ENCODE peak calls at places on chromosome 12, in five cellular contexts. T is H1, X is HCT116, B is A549, I is endothelial cell of umbilical vein. U is an unnamed sample.

GRCh38 chr12:111764120-111764821 is 2.5 kb upstream of the ALDH2 start:
- DNase-seq in T (no peak), X (no peak), B (no peak), I (no peak), U (no peak)

GRCh38 chr12:108989381-108989780 is 31.5 kb downstream of the SVOP start:
- DNase-seq in T (no peak), X (no peak), B (no peak), I (no peak), U (no peak)

GRCh38 chr12:68420225-68421008 is 88.3 kb upstream of the MDM1 start:
- DNase-seq in T (no peak), X (no peak), B (no peak), I (peak; percentile 19), U (no peak)

GRCh38 chr12:29103539-29103974 is 45.5 kb upstream of the FAR2 start:
- DNase-seq in T (no peak), X (no peak), B (no peak), I (no peak), U (no peak)

GRCh38 chr12:110765144-110765543 is 22.5 kb upstream of the PPP1CC start:
- DNase-seq in T (no peak), X (no peak), B (no peak), I (no peak), U (no peak)

GRCh38 chr12:6124411-6125151 is at the start of gene VWF:
- DNase-seq in T (no peak), X (no peak), B (no peak), I (peak; percentile 90), U (no peak)

GRCh38 chr12:42716521-42716920 is 127.0 kb upstream of the PRICKLE1 start:
- DNase-seq in T (no peak), X (no peak), B (no peak), I (peak; percentile 89), U (no peak)

GRCh38 chr12:42463671-42464070 is 125.9 kb downstream of the PRICKLE1 start:
- DNase-seq in T (no peak), X (no peak), B (no peak), I (no peak), U (no peak)

GRCh38 chr12:31226639-31227038 is 99.3 kb downstream of the SINHCAF start:
- DNase-seq in T (no peak), X (no peak), B (no peak), I (no peak), U (no peak)

GRCh38 chr12:3489057-3489456 is 1.9 kb upstream of the PRMT8 start:
- DNase-seq in T (no peak), X (no peak), B (no peak), I (no peak), U (no peak)

GRCh38 chr12:75672212-75672611 is 160.8 kb upstream of the KRR1 start:
- DNase-seq in T (no peak), X (no peak), B (no peak), I (no peak), U (no peak)

GRCh38 chr12:114448618-114448933 is 42.6 kb upstream of the TBX5 start:
- DNase-seq in T (peak; percentile 64), X (no peak), B (no peak), I (no peak), U (no peak)

GRCh38 chr12:95205685-95206084 is 11.6 kb downstream of the FGD6 start:
- DNase-seq in T (no peak), X (no peak), B (peak; percentile 83), I (peak; percentile 84), U (no peak)

GRCh38 chr12:39145175-39145999 is 240.0 kb upstream of the CPNE8 start:
- DNase-seq in T (peak; percentile 91), X (no peak), B (peak; percentile 77), I (no peak), U (no peak)

GRCh38 chr12:450438-450837 is 9.3 kb upstream of the B4GALNT3 start:
- DNase-seq in T (no peak), X (no peak), B (no peak), I (no peak), U (no peak)

GRCh38 chr12:117857632-117858274 is 111.0 kb downstream of the KSR2 start:
- DNase-seq in T (peak; percentile 87), X (no peak), B (peak; percentile 79), I (peak; percentile 58), U (peak; percentile 35)

GRCh38 chr12:131775124-131775903 is 52.9 kb upstream of the MMP17 start:
- DNase-seq in T (no peak), X (no peak), B (no peak), I (no peak), U (no peak)

GRCh38 chr12:115405471-115405860 is 721.5 kb upstream of the TBX3 start:
- DNase-seq in T (no peak), X (no peak), B (no peak), I (no peak), U (no peak)

GRCh38 chr12:72288436-72288835 is 16.3 kb downstream of the TRHDE start:
- DNase-seq in T (no peak), X (no peak), B (no peak), I (no peak), U (no peak)

GRCh38 chr12:68364893-68365725 is 32.9 kb upstream of the MDM1 start:
- DNase-seq in T (peak; percentile 80), X (peak; percentile 57), B (peak; percentile 96), I (peak; percentile 90), U (peak; percentile 72)

GRCh38 chr12:111438501-111438900 is 32.8 kb downstream of the SH2B3 start:
- DNase-seq in T (no peak), X (no peak), B (no peak), I (peak; percentile 67), U (no peak)

DNA sequence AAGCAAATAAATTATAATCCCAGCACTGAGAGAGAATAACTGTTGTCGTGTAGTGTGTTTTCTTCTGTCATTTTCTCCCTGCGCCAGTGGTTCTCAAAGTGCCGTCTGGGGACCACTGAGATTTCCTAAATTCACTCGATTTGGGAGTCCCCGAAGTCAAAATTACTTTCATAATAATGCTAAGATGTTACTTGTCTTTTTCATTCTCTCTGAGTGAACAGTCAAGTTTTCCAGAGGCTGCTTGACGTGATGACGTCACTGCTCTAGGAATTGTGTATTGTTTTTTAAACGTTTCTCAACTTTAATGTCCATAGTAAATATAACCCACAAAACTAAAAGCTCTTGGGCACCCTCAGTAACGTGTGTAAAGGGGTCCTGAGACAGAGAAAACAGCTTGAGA is 796 bp upstream of the POP5 start:
- DNase-seq in T (no peak), X (no peak), B (no peak), I (peak; percentile 38), U (no peak)
- H3K4me3 ChIP-seq in T (peak overlapping the region; percentile 87), X (peak overlapping the region; percentile 82), B (peak overlapping the region; percentile 82), I (peak overlapping the region; percentile 98), U (peak overlapping the region; percentile 91)

DNA sequence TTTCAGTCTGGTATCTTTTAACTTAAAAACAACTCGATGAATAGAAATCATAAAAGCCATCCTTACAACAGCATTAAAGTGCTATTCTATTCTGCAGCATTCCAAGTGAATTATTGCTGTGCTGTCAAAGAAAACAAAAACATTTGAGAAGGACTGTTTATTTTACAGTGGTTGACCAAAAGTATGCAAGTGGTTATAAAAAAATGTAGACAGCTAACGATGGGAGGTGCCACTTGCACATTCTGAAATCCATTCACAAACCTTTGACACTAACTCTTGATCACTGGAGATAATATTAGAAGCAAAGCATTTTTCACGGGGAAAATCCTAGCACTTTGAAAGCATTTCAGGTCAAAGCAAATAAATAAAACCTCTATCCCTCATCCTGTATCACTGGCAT is 55.6 kb downstream of the HMGA2 start:
- DNase-seq in T (no peak), X (no peak), B (no peak), I (peak; percentile 54), U (no peak)
- TF ChIP-seq MAX in T (no peak), X (no peak), B (no peak), I (no peak), U (no peak)

DNA sequence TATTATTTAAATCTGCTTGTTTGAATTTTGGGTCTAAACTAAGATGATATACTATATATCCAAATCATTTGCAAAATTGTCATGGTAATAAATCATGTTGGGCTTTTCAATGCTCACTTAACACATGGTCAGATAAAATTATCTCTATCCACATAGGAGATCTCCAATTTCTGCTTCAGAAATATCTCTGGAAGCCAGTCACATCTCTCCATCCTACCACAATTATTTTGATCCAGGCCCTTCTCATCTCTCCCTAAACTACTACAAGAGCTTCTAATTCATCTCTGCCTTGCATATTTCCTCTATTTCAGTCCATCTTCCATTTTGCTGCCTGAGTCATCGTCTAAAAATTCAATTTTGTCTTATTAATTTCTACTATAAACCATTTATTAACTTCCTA is 3.8 kb downstream of the DCN start:
- DNase-seq in T (no peak), X (no peak), B (no peak), I (no peak), U (no peak)
- H3K4me3 ChIP-seq in T (no peak overlapping the region), X (no peak overlapping the region), B (no peak overlapping the region), I (no peak overlapping the region), U (no peak overlapping the region)

GRCh38 chr12:49088932-49089330 is 5.7 kb downstream of the DHH start:
- DNase-seq in T (peak; percentile 47), X (no peak), B (no peak), I (no peak), U (no peak)
- TF ChIP-seq MAX in T (no peak), X (no peak), B (no peak), I (no peak), U (no peak)

GRCh38 chr12:92039048-92039447 is 106.6 kb downstream of the BTG1 start:
- DNase-seq in T (no peak), X (no peak), B (no peak), I (no peak), U (no peak)
- H3K4me3 ChIP-seq in T (no peak overlapping the region), X (no peak overlapping the region), B (no peak overlapping the region), I (no peak overlapping the region), U (no peak overlapping the region)

GRCh38 chr12:52796839-52797528 is 1.1 kb upstream of the KRT3 start:
- DNase-seq in T (no peak), X (no peak), B (no peak), I (no peak), U (no peak)
- TF ChIP-seq MAX in T (no peak), X (no peak), B (no peak), I (no peak), U (no peak)

GRCh38 chr12:2284321-2284813 is 231.6 kb downstream of the CACNA1C start:
- DNase-seq in T (no peak), X (no peak), B (no peak), I (no peak), U (no peak)
- H3K4me3 ChIP-seq in T (no peak overlapping the region), X (no peak overlapping the region), B (no peak overlapping the region), I (no peak overlapping the region), U (no peak overlapping the region)

GRCh38 chr12:10802587-10802986 is at the start of gene TAS2R7:
- DNase-seq in T (no peak), X (no peak), B (no peak), I (no peak), U (no peak)
- TF ChIP-seq MAX in T (no peak), X (no peak), B (no peak), I (no peak), U (no peak)

GRCh38 chr12:50104614-50105366 is 982 bp downstream of the GPD1 start:
- DNase-seq in T (no peak), X (no peak), B (no peak), I (no peak), U (peak; percentile 41)

GRCh38 chr12:50105913-50106450 is 2.2 kb downstream of the GPD1 start:
- DNase-seq in T (no peak), X (no peak), B (no peak), I (no peak), U (no peak)

GRCh38 chr12:50103767-50104321 is at the start of gene GPD1:
- DNase-seq in T (peak; percentile 67), X (peak; percentile 16), B (no peak), I (no peak), U (peak; percentile 67)

GRCh38 chr12:50107416-50108268 is 3.8 kb downstream of the GPD1 start:
- DNase-seq in T (no peak), X (no peak), B (no peak), I (no peak), U (no peak)

GRCh38 chr12:50106907-50107306 is 3.1 kb downstream of the GPD1 start:
- DNase-seq in T (no peak), X (no peak), B (no peak), I (no peak), U (no peak)
- H3K4me3 ChIP-seq in T (no peak overlapping the region), X (no peak overlapping the region), B (no peak overlapping the region), I (no peak overlapping the region), U (no peak overlapping the region)

U was measured in HepG2.